ENCODE peak calls at places on chromosomes 11 and 22, in five cellular contexts. One of them, this sample, is unnamed.

GRCh38 chr11:122229078-122229477 is 113.1 kb upstream of the BLID start:
- DNase-seq in IMR-90: peak
- DNase-seq in HepG2: no peak
- DNase-seq in H1: no peak
- DNase-seq in K562: no peak
- DNase-seq in this sample: no peak

GRCh38 chr22:46070722-46071450 is 79.4 kb upstream of the PPARA start:
- DNase-seq in IMR-90: peak
- DNase-seq in HepG2: no peak
- DNase-seq in H1: peak
- DNase-seq in K562: no peak
- DNase-seq in this sample: no peak

GRCh38 chr11:33060271-33060670 is 20.9 kb downstream of the TCP11L1 start:
- DNase-seq in IMR-90: no peak
- DNase-seq in HepG2: no peak
- DNase-seq in H1: no peak
- DNase-seq in K562: no peak
- DNase-seq in this sample: no peak

GRCh38 chr11:96139692-96140091 is 203.3 kb downstream of the MAML2 start:
- DNase-seq in IMR-90: no peak
- DNase-seq in HepG2: no peak
- DNase-seq in H1: no peak
- DNase-seq in K562: no peak
- DNase-seq in this sample: no peak

GRCh38 chr11:121460941-121461514 is 8.3 kb upstream of the SORL1-AS1 start:
- DNase-seq in IMR-90: no peak
- DNase-seq in HepG2: peak
- DNase-seq in H1: no peak
- DNase-seq in K562: no peak
- DNase-seq in this sample: no peak

GRCh38 chr22:31540966-31541365 is 44.6 kb downstream of the SFI1 start:
- DNase-seq in IMR-90: no peak
- DNase-seq in HepG2: no peak
- DNase-seq in H1: no peak
- DNase-seq in K562: no peak
- DNase-seq in this sample: no peak

GRCh38 chr22:37684803-37685615 is 1.1 kb upstream of the NOL12 start:
- DNase-seq in IMR-90: no peak
- DNase-seq in HepG2: peak
- DNase-seq in H1: no peak
- DNase-seq in K562: no peak
- DNase-seq in this sample: no peak

GRCh38 chr22:43313497-43314474 is 29.4 kb downstream of the SCUBE1 start:
- DNase-seq in IMR-90: no peak
- DNase-seq in HepG2: no peak
- DNase-seq in H1: no peak
- DNase-seq in K562: no peak
- DNase-seq in this sample: no peak

GRCh38 chr11:8503872-8504491 is 90.0 kb downstream of the STK33 start:
- DNase-seq in IMR-90: no peak
- DNase-seq in HepG2: peak
- DNase-seq in H1: no peak
- DNase-seq in K562: no peak
- DNase-seq in this sample: no peak

GRCh38 chr22:35719212-35719869 is 1.7 kb downstream of the APOL5 start:
- DNase-seq in IMR-90: no peak
- DNase-seq in HepG2: no peak
- DNase-seq in H1: peak
- DNase-seq in K562: peak
- DNase-seq in this sample: no peak

GRCh38 chr11:1155274-1155693 is 2.5 kb upstream of the MUC5AC start:
- DNase-seq in IMR-90: peak
- DNase-seq in HepG2: no peak
- DNase-seq in H1: no peak
- DNase-seq in K562: no peak
- DNase-seq in this sample: no peak

GRCh38 chr22:19943665-19944026 is 2.0 kb upstream of the TXNRD2 start:
- DNase-seq in IMR-90: peak
- DNase-seq in HepG2: peak
- DNase-seq in H1: no peak
- DNase-seq in K562: peak
- DNase-seq in this sample: peak

GRCh38 chr22:29394931-29395581 is 6.7 kb upstream of the AP1B1 start:
- DNase-seq in IMR-90: peak
- DNase-seq in HepG2: peak
- DNase-seq in H1: peak
- DNase-seq in K562: peak
- DNase-seq in this sample: peak

GRCh38 chr11:5691963-5692358 is 2.4 kb downstream of the TRIM22 start:
- DNase-seq in IMR-90: no peak
- DNase-seq in HepG2: no peak
- DNase-seq in H1: no peak
- DNase-seq in K562: no peak
- DNase-seq in this sample: no peak

GRCh38 chr11:69048718-69049489 is at the start of gene TPCN2:
- DNase-seq in IMR-90: peak
- DNase-seq in HepG2: peak
- DNase-seq in H1: peak
- DNase-seq in K562: peak
- DNase-seq in this sample: peak

GRCh38 chr11:69050592-69051380 is 2.1 kb downstream of the TPCN2 start:
- DNase-seq in IMR-90: no peak
- DNase-seq in HepG2: no peak
- DNase-seq in H1: no peak
- DNase-seq in K562: no peak
- DNase-seq in this sample: no peak

GRCh38 chr11:69051381-69052342 is 2.9 kb downstream of the TPCN2 start:
- DNase-seq in IMR-90: no peak
- DNase-seq in HepG2: no peak
- DNase-seq in H1: no peak
- DNase-seq in K562: no peak
- DNase-seq in this sample: no peak

GRCh38 chr11:69048056-69048717 is 545 bp upstream of the TPCN2 start:
- DNase-seq in IMR-90: no peak
- DNase-seq in HepG2: no peak
- DNase-seq in H1: no peak
- DNase-seq in K562: peak
- DNase-seq in this sample: no peak

GRCh38 chr11:69049490-69049867 is 747 bp downstream of the TPCN2 start:
- DNase-seq in IMR-90: no peak
- DNase-seq in HepG2: no peak
- DNase-seq in H1: no peak
- DNase-seq in K562: peak
- DNase-seq in this sample: peak
- TF ChIP-seq MAFK in IMR-90: no peak
- TF ChIP-seq MAFK in HepG2: no peak
- TF ChIP-seq MAFK in H1: no peak
- TF ChIP-seq MAFK in K562: no peak
- TF ChIP-seq MAFK in this sample: no peak

GRCh38 chr11:74465291-74465708 is 2.0 kb downstream of the KCNE3 start:
- DNase-seq in IMR-90: no peak
- DNase-seq in HepG2: peak
- DNase-seq in H1: no peak
- DNase-seq in K562: peak
- DNase-seq in this sample: peak
- TF ChIP-seq MAFK in IMR-90: no peak
- TF ChIP-seq MAFK in HepG2: no peak
- TF ChIP-seq MAFK in H1: no peak
- TF ChIP-seq MAFK in K562: no peak
- TF ChIP-seq MAFK in this sample: no peak

GRCh38 chr11:85784480-85784879 is 26.5 kb downstream of the SYTL2 start:
- DNase-seq in IMR-90: no peak
- DNase-seq in HepG2: no peak
- DNase-seq in H1: no peak
- DNase-seq in K562: no peak
- DNase-seq in this sample: no peak

GRCh38 chr11:85791326-85791990 is 19.5 kb downstream of the SYTL2 start:
- DNase-seq in IMR-90: peak
- DNase-seq in HepG2: no peak
- DNase-seq in H1: no peak
- DNase-seq in K562: no peak
- DNase-seq in this sample: no peak

GRCh38 chr11:85787168-85787567 is 23.8 kb downstream of the SYTL2 start:
- DNase-seq in IMR-90: no peak
- DNase-seq in HepG2: no peak
- DNase-seq in H1: no peak
- DNase-seq in K562: no peak
- DNase-seq in this sample: no peak

GRCh38 chr11:85784907-85785306 is 26.0 kb downstream of the SYTL2 start:
- DNase-seq in IMR-90: no peak
- DNase-seq in HepG2: no peak
- DNase-seq in H1: no peak
- DNase-seq in K562: no peak
- DNase-seq in this sample: no peak

GRCh38 chr11:85787809-85788805 is 22.8 kb downstream of the SYTL2 start:
- DNase-seq in IMR-90: peak
- DNase-seq in HepG2: peak
- DNase-seq in H1: no peak
- DNase-seq in K562: no peak
- DNase-seq in this sample: peak
- TF ChIP-seq MAFK in IMR-90: no peak
- TF ChIP-seq MAFK in HepG2: no peak
- TF ChIP-seq MAFK in H1: no peak
- TF ChIP-seq MAFK in K562: no peak
- TF ChIP-seq MAFK in this sample: no peak

DNA sequence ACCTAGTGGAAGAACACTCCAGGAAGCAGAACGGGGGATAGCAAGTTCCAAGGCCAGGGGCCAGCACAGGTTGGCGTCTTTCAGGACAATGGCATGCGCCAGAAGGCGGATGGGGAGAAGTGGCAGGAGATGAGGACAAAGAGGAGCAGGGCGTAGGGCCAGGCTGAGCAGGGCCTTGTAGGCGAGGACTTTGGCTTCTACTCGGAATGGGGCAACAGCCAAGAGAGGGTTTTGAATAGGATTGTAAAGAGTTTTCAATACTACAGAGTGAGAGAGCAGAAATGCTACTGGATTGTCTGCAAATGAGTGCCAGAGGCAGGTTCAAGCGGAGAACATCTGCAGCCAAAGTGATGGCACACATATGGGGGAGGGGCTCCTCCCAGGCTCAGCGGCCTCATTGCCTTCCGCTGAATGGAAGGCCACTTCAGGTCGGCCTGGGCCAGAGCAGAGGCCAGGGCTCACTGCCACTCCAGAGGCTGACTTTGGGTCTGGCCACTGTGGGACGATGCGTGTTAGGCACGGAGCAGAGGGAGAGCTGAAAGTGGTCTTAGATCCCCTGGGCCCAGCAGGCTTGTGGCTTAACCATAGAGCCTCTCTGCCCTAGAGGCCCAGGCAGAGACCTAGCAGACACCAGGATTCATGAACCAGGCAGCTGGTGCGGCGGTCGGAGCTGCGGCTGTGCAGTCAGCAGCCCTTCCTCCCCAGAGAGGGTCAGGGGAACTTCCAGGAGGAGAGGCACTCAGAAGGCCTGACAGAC is 118.2 kb downstream of the DSCAML1 start:
- DNase-seq in IMR-90: no peak
- DNase-seq in HepG2: no peak
- DNase-seq in H1: no peak
- DNase-seq in K562: no peak
- DNase-seq in this sample: no peak
- TF ChIP-seq MAFK in IMR-90: no peak
- TF ChIP-seq MAFK in HepG2: no peak
- TF ChIP-seq MAFK in H1: no peak
- TF ChIP-seq MAFK in K562: no peak
- TF ChIP-seq MAFK in this sample: no peak